ENCODE peak calls at places on chromosome 7, in nine cellular contexts. X is aorta; I is breast epithelium; K is CD4-positive, alpha-beta memory T cell; Q is heart right ventricle; H is AG04450; T is ovary; V is hepatocyte; U is neural progenitor cell. J is an unnamed sample. For H3K27me3, the result is how much of the 10 kb centered on the place peaks cover.

GRCh38 chr7:134365341-134366054 is 48.8 kb upstream of the SLC35B4 start:
- DNase-seq in T (no peak), H (no peak), I (no peak), K (no peak), X (no peak), U (no peak), Q (no peak), V (peak), J (no peak)

GRCh38 chr7:70752794-70753241 is 379.1 kb upstream of the GALNT17 start:
- DNase-seq in H (peak), T (no peak), U (no peak), X (no peak), K (no peak), V (no peak), I (no peak), Q (no peak), J (peak)

GRCh38 chr7:12623885-12624498 is 53.5 kb downstream of the SCIN start:
- DNase-seq in X (no peak), I (no peak), Q (no peak), H (no peak), K (no peak), U (no peak), V (peak), T (no peak), J (no peak)

GRCh38 chr7:151448261-151449252 is 8.6 kb upstream of the CRYGN start:
- DNase-seq in V (peak), Q (peak), U (peak), I (peak), X (peak), K (peak), H (no peak), T (peak), J (peak)

GRCh38 chr7:36440880-36441279 is 51.2 kb downstream of the ANLN start:
- DNase-seq in H (no peak), Q (no peak), K (peak), I (no peak), V (peak), T (no peak), X (no peak), U (peak), J (no peak)

GRCh38 chr7:69847921-69848612 is 249.8 kb downstream of the AUTS2 start:
- DNase-seq in T (no peak), K (no peak), X (no peak), U (no peak), H (no peak), V (no peak), I (no peak), Q (no peak), J (no peak)

GRCh38 chr7:133053321-133053891 is 28.5 kb downstream of the CHCHD3 start:
- DNase-seq in X (no peak), U (no peak), Q (no peak), T (no peak), I (no peak), K (no peak), V (no peak), H (peak), J (no peak)

GRCh38 chr7:146116452-146117219 is at the start of gene CNTNAP2:
- DNase-seq in V (peak), U (peak), X (no peak), H (no peak), K (no peak), Q (peak), I (no peak), T (no peak), J (peak)

GRCh38 chr7:27245124-27245797 is 2.7 kb downstream of the EVX1 start:
- DNase-seq in Q (no peak), T (no peak), V (no peak), H (no peak), U (peak), X (no peak), K (no peak), I (no peak), J (no peak)

GRCh38 chr7:70389752-70390151 is 742.2 kb upstream of the GALNT17 start:
- DNase-seq in H (no peak), Q (no peak), I (no peak), U (no peak), V (no peak), K (no peak), T (no peak), X (no peak), J (no peak)

GRCh38 chr7:44292876-44293560 is 32.4 kb downstream of the CAMK2B start:
- DNase-seq in U (peak), Q (no peak), H (no peak), K (no peak), T (peak), I (peak), V (peak), X (peak), J (no peak)

GRCh38 chr7:26157520-26158105 is 5.6 kb downstream of the NFE2L3 start:
- DNase-seq in Q (no peak), T (no peak), H (no peak), I (no peak), X (no peak), K (no peak), U (no peak), V (no peak), J (no peak)

GRCh38 chr7:128909605-128910568 is 622 bp downstream of the KCP start:
- DNase-seq in I (peak), T (no peak), U (peak), V (peak), Q (no peak), K (no peak), X (peak), H (peak), J (no peak)
- H3K27me3 ChIP-seq in I (under half), T (under half), U (under half), V (under half), Q (half or more), K (under half), X (under half), H (half or more), J (under half)

DNA sequence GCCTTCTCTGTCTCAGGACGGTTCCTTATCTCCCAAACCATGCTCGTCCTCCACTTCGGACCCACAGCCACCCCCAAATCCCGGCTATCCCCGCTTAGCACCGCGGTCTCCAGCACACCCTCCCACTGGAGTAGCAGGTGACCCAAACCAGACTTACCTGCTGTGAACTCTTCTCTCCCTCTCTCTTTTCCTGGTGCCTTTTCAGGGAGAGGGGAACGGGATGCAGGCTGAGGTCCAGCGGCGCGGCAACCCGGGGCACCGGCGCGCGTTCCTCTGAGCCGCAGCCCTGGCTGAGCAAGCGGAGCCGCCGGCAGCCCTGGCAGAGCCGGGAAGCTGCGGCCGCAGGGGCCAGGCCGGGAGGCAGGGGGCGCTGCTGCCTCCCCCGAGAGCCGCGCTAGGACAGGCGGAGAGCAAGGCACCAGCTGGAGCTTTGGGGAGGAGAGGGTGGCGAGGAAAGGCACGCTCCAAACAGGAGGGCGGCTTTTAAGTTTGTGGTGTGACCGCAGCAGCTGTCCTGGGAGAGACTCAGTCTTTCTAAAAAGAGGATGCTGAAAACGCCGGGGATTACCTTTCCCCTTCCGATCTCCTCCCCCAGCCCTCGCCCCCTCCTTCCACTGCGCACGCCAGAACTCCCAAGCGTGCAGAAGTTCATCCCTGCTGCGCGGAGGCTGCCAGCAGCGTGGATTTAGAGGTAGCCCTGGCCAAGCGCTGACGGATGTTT is at the start of gene SEMA3D:
- DNase-seq in Q (peak), I (peak), V (peak), K (no peak), T (peak), U (peak), X (peak), H (peak), J (peak)
- H3K27me3 ChIP-seq in Q (under half), I (under half), V (under half), K (under half), T (under half), U (half or more), X (under half), H (under half), J (under half)

DNA sequence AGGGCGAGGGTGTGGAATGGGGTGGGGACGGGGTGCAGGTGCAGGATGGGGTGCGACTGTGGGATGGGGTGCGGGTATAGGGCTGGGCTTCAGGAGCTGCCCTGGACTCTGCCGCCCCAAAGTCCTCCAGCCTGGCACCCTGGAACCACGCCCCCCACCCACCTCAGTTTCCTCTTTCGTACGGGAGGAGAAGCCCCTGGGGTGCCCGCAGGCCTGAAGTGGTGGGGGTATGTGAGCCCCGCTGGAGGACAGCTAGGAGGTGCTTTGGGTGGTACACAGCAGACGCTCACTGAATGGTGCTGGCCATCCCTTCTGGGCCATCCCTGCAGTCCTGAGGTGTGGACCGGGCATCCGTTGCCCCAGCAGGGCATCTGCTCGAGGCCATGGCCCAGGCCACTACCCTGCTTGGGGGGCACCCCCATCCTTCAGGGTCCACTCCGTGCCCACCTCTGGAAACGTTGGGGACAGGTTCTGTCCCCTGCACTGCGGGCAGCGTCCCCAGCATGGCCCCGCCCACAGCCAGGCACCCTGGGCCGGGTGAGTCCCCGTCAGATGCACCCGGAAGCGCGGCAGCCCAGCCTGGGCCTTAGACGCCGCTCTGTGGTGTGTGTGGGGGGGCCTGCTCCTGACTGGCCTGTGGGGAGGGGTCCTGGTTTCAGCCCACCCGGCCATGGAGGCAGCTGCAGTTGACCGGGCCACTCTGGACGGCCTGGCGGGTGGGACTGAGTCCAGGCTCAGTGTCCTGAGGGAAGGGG is 41.6 kb downstream of the UNCX start:
- DNase-seq in T (no peak), K (no peak), X (peak), I (no peak), V (no peak), H (no peak), Q (no peak), U (no peak), J (no peak)
- H3K27me3 ChIP-seq in T (under half), K (under half), X (under half), I (under half), V (under half), H (under half), Q (half or more), U (under half), J (under half)

DNA sequence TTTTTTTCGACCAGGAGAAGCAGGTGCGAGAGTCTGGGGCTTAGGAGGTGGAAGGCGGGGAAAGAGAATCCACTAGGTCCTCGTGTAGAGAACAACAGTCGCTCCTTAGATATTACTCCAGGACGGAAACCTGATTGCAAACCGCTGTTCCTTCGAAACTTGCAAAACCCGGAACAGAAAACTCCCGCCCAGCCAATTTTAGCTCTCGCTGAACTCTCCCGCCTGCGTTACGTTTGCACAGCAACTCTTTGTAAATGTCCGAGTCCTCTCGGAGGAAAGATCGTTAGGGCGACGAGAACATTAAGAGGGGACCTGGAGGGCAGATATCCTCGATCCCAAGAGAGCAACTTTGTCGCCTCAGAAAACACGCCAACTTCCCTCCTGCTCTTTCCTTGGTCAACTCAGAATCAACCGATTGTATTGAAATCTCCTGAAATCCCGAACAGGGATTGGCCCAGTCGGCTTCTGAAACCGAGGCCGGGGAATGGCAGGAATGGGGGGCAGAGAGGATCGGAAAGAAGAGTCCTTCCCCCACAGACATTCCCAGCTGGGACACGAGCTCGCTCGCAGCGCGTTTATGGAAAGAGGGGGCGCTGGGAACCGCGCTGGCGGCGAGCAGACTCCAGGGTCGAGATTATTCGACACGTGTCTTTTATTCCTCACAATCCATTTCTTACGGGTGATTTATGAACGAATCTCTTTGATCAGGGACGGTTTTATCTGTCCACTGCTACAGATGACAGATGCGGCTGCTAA is 9.9 kb downstream of the TWIST1 start:
- DNase-seq in T (no peak), K (no peak), X (peak), I (no peak), V (peak), H (no peak), U (peak), Q (peak), J (no peak)
- H3K27me3 ChIP-seq in T (under half), K (under half), X (under half), I (under half), V (half or more), H (under half), U (half or more), Q (half or more), J (under half)

GRCh38 chr7:43164757-43165156 is 52.3 kb downstream of the HECW1 start:
- DNase-seq in H (peak), Q (no peak), X (no peak), K (no peak), I (no peak), T (no peak), V (peak), U (no peak), J (no peak)

GRCh38 chr7:43175525-43176200 is 63.2 kb downstream of the HECW1 start:
- DNase-seq in T (no peak), Q (no peak), K (no peak), X (no peak), V (no peak), H (no peak), I (no peak), U (no peak), J (no peak)

GRCh38 chr7:43166686-43167085 is 54.2 kb downstream of the HECW1 start:
- DNase-seq in V (no peak), X (no peak), H (no peak), I (no peak), Q (no peak), T (no peak), K (no peak), U (no peak), J (no peak)

GRCh38 chr7:43169076-43169475 is 56.6 kb downstream of the HECW1 start:
- DNase-seq in V (no peak), U (no peak), H (no peak), Q (no peak), K (no peak), X (no peak), T (no peak), I (no peak), J (no peak)

GRCh38 chr7:43170571-43170970 is 58.1 kb downstream of the HECW1 start:
- DNase-seq in V (no peak), K (no peak), T (no peak), H (no peak), Q (no peak), U (no peak), I (no peak), X (no peak), J (no peak)
- H3K27me3 ChIP-seq in V (under half), K (under half), T (under half), H (under half), Q (under half), U (under half), I (under half), X (under half), J (under half)

DNA sequence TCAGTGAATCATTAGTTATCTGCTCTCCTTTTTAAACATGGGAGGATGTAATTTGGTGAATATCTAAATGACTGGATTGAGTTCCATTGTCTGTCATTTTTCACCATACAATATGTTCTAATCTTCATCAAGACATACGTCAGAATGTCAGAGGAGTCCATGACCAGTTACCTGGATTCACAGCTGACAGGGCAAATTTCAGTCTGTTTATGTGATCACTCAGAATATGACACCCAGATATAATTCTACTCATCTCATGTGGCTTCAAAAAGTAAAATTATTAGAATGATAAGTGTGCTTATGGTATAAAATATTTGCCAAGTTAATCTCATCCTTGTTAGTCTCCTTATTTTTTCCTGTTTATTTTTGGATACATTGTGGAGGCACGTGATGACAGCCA is 150.2 kb downstream of the CDC14C start:
- DNase-seq in U (no peak), I (no peak), X (no peak), V (no peak), T (no peak), H (no peak), K (no peak), Q (no peak), J (no peak)
- H3K27me3 ChIP-seq in U (under half), I (under half), X (under half), V (under half), T (under half), H (under half), K (under half), Q (under half), J (under half)